ENCODE peak calls at places on chromosomes 3 and 15, in four cellular contexts. V is lower lobe of right lung, Q is psoas muscle, E is tibial nerve. D is an unnamed sample.

GRCh38 chr3:108406661-108407206 is 103.7 kb downstream of the MYH15 start:
- DNase-seq in V (no peak), Q (no peak), E (no peak), D (peak; percentile 18)

GRCh38 chr3:195059471-195060216 is 211.3 kb downstream of the XXYLT1 start:
- DNase-seq in V (no peak), Q (no peak), E (no peak), D (no peak)

GRCh38 chr3:62229908-62230307 is 143.4 kb downstream of the FEZF2 start:
- DNase-seq in V (no peak), Q (no peak), E (no peak), D (no peak)

GRCh38 chr3:148062590-148062989 is 635.1 kb upstream of the AGTR1 start:
- DNase-seq in V (no peak), Q (no peak), E (no peak), D (no peak)

GRCh38 chr15:76172782-76173181 is 113.0 kb downstream of the TMEM266 start:
- DNase-seq in V (no peak), Q (no peak), E (no peak), D (no peak)

GRCh38 chr3:187403768-187404270 is 35.6 kb downstream of the RTP4 start:
- DNase-seq in V (no peak), Q (no peak), E (no peak), D (no peak)

GRCh38 chr15:38610748-38611147 is 46.1 kb upstream of the RASGRP1 start:
- DNase-seq in V (no peak), Q (no peak), E (no peak), D (no peak)

GRCh38 chr3:132079150-132079549 is 44.3 kb upstream of the CPNE4 start:
- DNase-seq in V (no peak), Q (no peak), E (no peak), D (no peak)

GRCh38 chr3:114406286-114406685 is 112.5 kb downstream of the TIGIT start:
- DNase-seq in V (no peak), Q (no peak), E (no peak), D (no peak)

GRCh38 chr3:47103619-47104018 is 60.3 kb downstream of the SETD2 start:
- DNase-seq in V (no peak), Q (no peak), E (no peak), D (no peak)

GRCh38 chr3:124444893-124445292 is 285.4 kb upstream of the UMPS start:
- DNase-seq in V (no peak), Q (no peak), E (no peak), D (no peak)

GRCh38 chr3:182485306-182485705 is 308.0 kb upstream of the ATP11B start:
- DNase-seq in V (no peak), Q (no peak), E (no peak), D (no peak)

GRCh38 chr3:195956577-195956976 is 48.2 kb upstream of the TNK2 start:
- DNase-seq in V (no peak), Q (no peak), E (no peak), D (no peak)

GRCh38 chr3:148974726-148975125 is 16.6 kb upstream of the GYG1 start:
- DNase-seq in V (no peak), Q (no peak), E (no peak), D (no peak)

GRCh38 chr15:38669160-38669505 is 104.5 kb upstream of the RASGRP1 start:
- DNase-seq in V (no peak), Q (no peak), E (no peak), D (no peak)

GRCh38 chr15:27127834-27128570 is 157.0 kb downstream of the GABRG3 start:
- DNase-seq in V (no peak), Q (no peak), E (no peak), D (no peak)

GRCh38 chr15:32718082-32718821 is 448 bp downstream of the GREM1 start:
- DNase-seq in V (no peak), Q (no peak), E (no peak), D (no peak)

GRCh38 chr15:32716960-32717289 is 879 bp upstream of the GREM1 start:
- DNase-seq in V (no peak), Q (no peak), E (no peak), D (no peak)

GRCh38 chr15:32715276-32715675 is 2.5 kb upstream of the GREM1 start:
- DNase-seq in V (no peak), Q (no peak), E (no peak), D (no peak)

GRCh38 chr15:32717290-32718081 is at the start of gene GREM1:
- DNase-seq in V (no peak), Q (peak; percentile 15), E (no peak), D (no peak)

GRCh38 chr15:32716216-32716959 is 1.4 kb upstream of the GREM1 start:
- DNase-seq in V (no peak), Q (no peak), E (no peak), D (no peak)
- H3K4me3 ChIP-seq in V (peak overlapping the region; percentile 40), Q (peak overlapping the region; percentile 52), E (no peak overlapping the region), D (peak overlapping the region; percentile 49)

GRCh38 chr15:40310993-40311392 is 3.3 kb upstream of the PLCB2 start:
- DNase-seq in V (no peak), Q (no peak), E (no peak), D (no peak)

GRCh38 chr15:40307421-40308165 is at the start of gene PLCB2:
- DNase-seq in V (peak; percentile 76), Q (no peak), E (no peak), D (peak; percentile 74)

GRCh38 chr15:40310001-40310959 is 2.5 kb upstream of the PLCB2 start:
- DNase-seq in V (peak; percentile 74), Q (peak; percentile 35), E (no peak), D (peak; percentile 62)

GRCh38 chr15:40308844-40309189 is 1.1 kb upstream of the PLCB2 start:
- DNase-seq in V (peak; percentile 77), Q (no peak), E (no peak), D (peak; percentile 51)

DNA sequence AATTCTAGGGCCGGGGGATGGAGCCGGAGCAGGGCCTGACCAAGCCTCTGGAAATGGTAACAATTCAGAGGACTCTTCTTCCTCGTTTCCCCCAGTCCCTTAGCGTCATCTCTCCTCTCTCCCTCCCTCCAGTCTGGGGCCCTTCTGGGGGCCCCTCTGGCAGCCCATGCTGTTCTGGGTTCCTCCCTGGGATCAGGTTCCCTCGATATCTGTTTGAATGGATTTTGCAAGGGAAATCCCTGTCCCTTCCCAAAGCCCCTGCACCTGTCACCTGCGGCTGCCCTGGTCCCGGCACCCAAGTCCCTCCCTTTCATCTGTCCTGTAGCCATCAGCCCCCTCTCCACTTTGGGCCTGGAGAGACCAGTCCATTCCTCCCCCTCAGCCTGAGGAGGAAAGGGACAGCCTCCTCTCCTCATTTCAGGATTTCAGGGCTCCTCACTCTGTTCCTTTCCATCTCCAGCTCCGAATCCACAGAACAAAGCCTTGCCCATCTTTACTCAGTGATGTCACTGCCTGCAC is 1.7 kb upstream of the PLCB2 start:
- DNase-seq in V (no peak), Q (no peak), E (no peak), D (no peak)
- H3K4me3 ChIP-seq in V (no peak overlapping the region), Q (no peak overlapping the region), E (no peak overlapping the region), D (no peak overlapping the region)

DNA sequence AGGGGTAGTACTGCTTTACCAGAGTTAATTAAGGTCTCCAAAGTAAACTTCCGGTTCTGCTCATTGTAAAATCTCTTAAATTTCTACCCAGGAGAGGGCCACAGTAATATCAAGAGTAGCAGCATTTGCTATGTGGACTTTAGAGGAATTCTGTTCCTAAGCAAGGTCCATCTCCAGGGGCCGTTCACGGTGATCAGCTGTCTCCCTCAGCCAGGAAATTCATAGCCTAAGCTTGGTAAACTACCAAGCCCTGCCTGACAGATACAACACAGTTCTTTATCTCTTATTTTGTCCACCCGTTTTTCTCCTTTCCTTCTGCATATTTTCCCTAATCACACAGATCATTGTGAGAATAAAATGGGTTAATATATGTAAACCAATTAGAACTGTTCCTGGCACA is 2.3 kb downstream of the DUT start:
- DNase-seq in V (no peak), Q (no peak), E (no peak), D (no peak)
- H3K4me3 ChIP-seq in V (no peak overlapping the region), Q (no peak overlapping the region), E (no peak overlapping the region), D (no peak overlapping the region)

DNA sequence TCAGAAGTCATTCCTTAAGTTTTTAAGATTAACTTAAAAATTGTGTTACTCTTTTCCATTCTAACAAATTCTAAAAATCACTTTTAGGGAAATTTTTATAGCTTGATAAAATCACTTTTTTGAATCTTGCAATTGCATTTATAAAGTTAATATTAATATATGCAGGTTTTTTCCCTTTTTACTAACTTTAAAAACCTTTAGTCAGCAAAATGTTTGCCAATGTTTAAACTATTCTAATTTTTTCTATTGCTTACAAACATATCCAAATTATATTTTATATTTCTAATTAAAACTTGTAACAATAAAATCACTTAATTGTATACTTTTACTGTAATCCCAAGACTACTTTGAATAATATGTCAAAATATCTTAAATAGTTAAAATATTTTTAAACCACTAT is 839.4 kb downstream of the TBL1XR1 start:
- DNase-seq in V (no peak), Q (no peak), E (no peak), D (no peak)
- H3K4me3 ChIP-seq in V (no peak overlapping the region), Q (no peak overlapping the region), E (no peak overlapping the region), D (no peak overlapping the region)

DNA sequence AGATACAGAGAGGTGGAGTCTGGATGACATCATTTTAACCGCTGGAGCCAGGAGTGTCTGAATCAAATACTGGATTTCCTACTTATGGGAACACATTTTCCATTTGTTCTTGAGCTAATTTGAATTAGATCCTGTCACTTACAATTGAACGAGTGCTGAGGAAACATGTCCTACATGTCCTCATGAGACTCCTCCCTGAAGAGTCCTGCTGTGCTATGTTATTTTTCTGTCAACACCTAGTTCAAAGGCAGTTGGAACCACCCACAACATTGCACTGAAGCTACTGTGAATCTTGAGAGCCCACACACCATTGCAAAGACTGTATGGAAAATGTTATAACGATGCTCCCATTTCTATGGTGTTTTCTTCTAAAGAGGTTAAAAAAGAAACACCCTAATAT is 123.5 kb upstream of the CRBN start:
- DNase-seq in V (no peak), Q (no peak), E (no peak), D (no peak)
- H3K4me3 ChIP-seq in V (no peak overlapping the region), Q (no peak overlapping the region), E (no peak overlapping the region), D (no peak overlapping the region)

DNA sequence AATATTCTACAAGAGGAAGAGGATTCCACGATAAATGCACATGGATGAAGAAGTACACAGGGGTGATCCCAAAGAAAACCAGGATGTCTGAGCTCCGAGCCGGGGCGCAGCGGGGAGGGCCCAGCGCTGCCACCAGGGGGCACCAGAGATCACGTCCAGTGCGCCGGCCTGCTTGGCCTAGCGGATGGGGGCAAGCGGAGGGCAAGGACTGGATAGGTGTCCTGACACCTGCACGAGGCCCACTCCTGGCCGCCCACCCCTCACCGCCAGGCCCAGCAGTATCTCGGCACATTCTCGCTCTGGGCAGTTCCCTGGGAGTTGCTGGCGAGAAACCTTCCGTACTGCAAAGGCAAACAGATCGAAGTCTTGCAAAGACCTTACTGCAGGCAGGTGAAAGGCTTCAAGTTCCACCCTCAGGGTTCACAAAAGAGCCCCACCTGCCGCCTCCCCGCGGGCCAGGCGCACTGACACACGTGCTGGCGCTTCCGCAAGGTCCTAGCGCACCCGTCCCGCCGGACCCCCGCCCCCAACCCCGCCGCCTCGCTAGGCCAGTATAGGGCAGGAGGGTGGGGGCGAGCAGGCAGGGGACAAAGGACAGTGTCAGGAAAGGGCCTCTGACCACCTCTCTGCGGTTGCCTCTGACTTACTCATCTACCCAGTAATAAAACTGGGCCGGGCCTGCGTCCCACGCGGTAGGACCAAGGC is 3.3 kb downstream of the ANKRD63 start:
- DNase-seq in V (peak; percentile 85), Q (peak; percentile 76), E (peak; percentile 53), D (peak; percentile 62)
- H3K4me3 ChIP-seq in V (no peak overlapping the region), Q (no peak overlapping the region), E (no peak overlapping the region), D (peak overlapping the region; percentile 15)

GRCh38 chr15:90207252-90207651 is 6.1 kb downstream of the SEMA4B start:
- DNase-seq in V (no peak), Q (no peak), E (no peak), D (no peak)
- H3K4me3 ChIP-seq in V (no peak overlapping the region), Q (no peak overlapping the region), E (no peak overlapping the region), D (no peak overlapping the region)

D was measured in Peyer's patch.